ENCODE peak calls at places on chromosome 22, in eight cellular contexts. O, M, Q, N, H, F, K and D are unnamed samples.

GRCh38 chr22:40241200-40241763 is 63.6 kb downstream of the TNRC6B start:
- DNase-seq in F (no peak), Q (no peak), H (no peak), K (no peak), N (no peak), O (no peak), M (no peak), D (no peak)

GRCh38 chr22:45072322-45072903 is 62.6 kb upstream of the PHF21B start:
- DNase-seq in O (no peak), H (no peak), N (no peak), F (peak), M (peak), Q (peak), K (no peak), D (peak)

GRCh38 chr22:36893262-36893661 is 20.2 kb upstream of the CSF2RB start:
- DNase-seq in N (no peak), O (no peak), Q (no peak), M (no peak), F (no peak), K (no peak), H (no peak), D (no peak)

GRCh38 chr22:50733521-50734342 is 4.3 kb upstream of the ACR start:
- DNase-seq in H (no peak), K (peak), F (no peak), Q (peak), N (peak), O (peak), M (peak), D (peak)

GRCh38 chr22:39110631-39111561 is 13.9 kb downstream of the APOBEC3H start:
- DNase-seq in M (peak), K (no peak), O (no peak), H (no peak), N (no peak), F (peak), Q (no peak), D (no peak)

GRCh38 chr22:46863794-46864193 is 101.3 kb downstream of the TBC1D22A start:
- DNase-seq in K (no peak), F (no peak), O (no peak), M (no peak), H (no peak), Q (no peak), N (no peak), D (no peak)

GRCh38 chr22:42236268-42236667 is 34.2 kb downstream of the TCF20 start:
- DNase-seq in N (no peak), K (no peak), H (no peak), M (no peak), O (no peak), F (no peak), Q (no peak), D (no peak)

GRCh38 chr22:36014539-36015072 is 14.0 kb downstream of the RBFOX2 start:
- DNase-seq in N (no peak), O (no peak), M (no peak), F (no peak), Q (no peak), H (no peak), K (no peak), D (no peak)

GRCh38 chr22:46070722-46071450 is 79.4 kb upstream of the PPARA start:
- DNase-seq in O (no peak), F (peak), M (no peak), H (peak), N (peak), Q (peak), K (no peak), D (peak)

GRCh38 chr22:35995772-35996171 is 32.9 kb downstream of the RBFOX2 start:
- DNase-seq in K (peak), Q (peak), H (no peak), M (peak), F (no peak), O (peak), N (no peak), D (peak)